ENCODE peak calls at places on chromosomes 13 and 19, in five cellular contexts. X is AG08395, I is T1000, Q is ascending aorta, D is NCI-H146. E is an unnamed sample.

GRCh38 chr13:109145631-109146030 is 516.2 kb downstream of the MYO16 start:
- DNase-seq in I (peak; percentile 16), D (peak; percentile 25), X (peak; percentile 74), Q (no peak), E (peak; percentile 79)

GRCh38 chr13:111371720-111372119 is 51.3 kb downstream of the TEX29 start:
- DNase-seq in D (no peak), Q (no peak), I (no peak), X (no peak), E (no peak)

GRCh38 chr13:83877901-83878300 is 4.4 kb downstream of the SLITRK1 start:
- DNase-seq in X (no peak), D (no peak), I (no peak), Q (no peak), E (no peak)

GRCh38 chr19:55447421-55448174 is 4.5 kb upstream of the SHISA7 start:
- DNase-seq in Q (no peak), D (peak; percentile 54), X (peak; percentile 76), I (peak; percentile 34), E (peak; percentile 64)

GRCh38 chr19:50203281-50204080 is at the start of gene MYH14:
- DNase-seq in D (peak; percentile 89), I (no peak), Q (peak; percentile 61), X (peak; percentile 16), E (peak; percentile 73)

GRCh38 chr13:101916758-101917474 is 464.4 kb downstream of the ITGBL1 start:
- DNase-seq in D (peak; percentile 63), X (no peak), Q (no peak), I (no peak), E (peak; percentile 8)

GRCh38 chr19:10505583-10506229 is 2.5 kb upstream of the KEAP1 start:
- DNase-seq in X (peak; percentile 65), I (no peak), Q (no peak), D (peak; percentile 50), E (peak; percentile 78)

GRCh38 chr19:55147408-55148251 is 1.4 kb downstream of the TNNT1 start:
- DNase-seq in Q (no peak), D (peak; percentile 49), X (no peak), I (no peak), E (no peak)

GRCh38 chr13:79503069-79503468 is 22.1 kb downstream of the NDFIP2 start:
- DNase-seq in I (no peak), D (no peak), X (no peak), Q (no peak), E (no peak)

GRCh38 chr19:12872255-12872654 is 9.0 kb downstream of the DNASE2 start:
- DNase-seq in I (no peak), Q (no peak), X (no peak), D (no peak), E (no peak)

GRCh38 chr19:30362156-30362754 is 9.9 kb upstream of the ZNF536 start:
- DNase-seq in Q (no peak), D (no peak), I (no peak), X (peak; percentile 93), E (peak; percentile 65)

GRCh38 chr13:28485551-28485950 is 9.4 kb downstream of the FLT1 start:
- DNase-seq in X (no peak), Q (no peak), D (no peak), I (no peak), E (no peak)

GRCh38 chr13:77986699-77987098 is 68.1 kb upstream of the EDNRB start:
- DNase-seq in I (no peak), X (no peak), Q (no peak), D (no peak), E (no peak)

GRCh38 chr13:61148211-61148610 is 267.4 kb downstream of the PCDH20 start:
- DNase-seq in Q (no peak), D (no peak), I (no peak), X (no peak), E (no peak)

GRCh38 chr19:7539827-7540425 is 4.4 kb downstream of the PNPLA6 start:
- DNase-seq in I (no peak), Q (no peak), D (no peak), X (no peak), E (no peak)

GRCh38 chr13:46521921-46522691 is 30.9 kb upstream of the LRCH1 start:
- DNase-seq in D (no peak), X (no peak), Q (no peak), I (no peak), E (peak; percentile 17)

E was measured in AG08396.